ENCODE peak calls at places on chromosomes 7 and 10, in four cellular contexts. Y, G, V and X are unnamed samples.

GRCh38 chr10:133230387-133231195 is 574 bp downstream of the UTF1 start:
- DNase-seq in Y (no peak), G (no peak), V (peak), X (no peak)

GRCh38 chr7:100584677-100585510 is 1.0 kb downstream of the LRCH4 start:
- DNase-seq in Y (no peak), G (no peak), V (peak), X (no peak)

GRCh38 chr10:1229574-1229973 is 173.4 kb downstream of the WDR37 start:
- DNase-seq in Y (no peak), G (no peak), V (no peak), X (no peak)

GRCh38 chr7:132298782-132299181 is 277.5 kb downstream of the PLXNA4 start:
- DNase-seq in Y (no peak), G (no peak), V (no peak), X (no peak)

GRCh38 chr7:20514364-20514763 is 101.1 kb upstream of the ABCB5 start:
- DNase-seq in Y (no peak), G (no peak), V (no peak), X (no peak)

GRCh38 chr10:49178489-49179471 is 9.4 kb downstream of the TMEM273 start:
- DNase-seq in Y (no peak), G (no peak), V (no peak), X (no peak)

GRCh38 chr7:37920619-37921339 is at the start of gene EPDR1:
- DNase-seq in Y (peak), G (peak), V (no peak), X (no peak)

GRCh38 chr10:93248583-93249227 is 175.0 kb downstream of the CYP26A1 start:
- DNase-seq in Y (no peak), G (no peak), V (no peak), X (no peak)

GRCh38 chr7:140391634-140392033 is 6.7 kb downstream of the SLC37A3 start:
- DNase-seq in Y (no peak), G (no peak), V (no peak), X (no peak)

GRCh38 chr10:75598998-75599397 is 167.6 kb downstream of the LRMDA start:
- DNase-seq in Y (no peak), G (no peak), V (no peak), X (no peak)
- TF ChIP-seq POLR2A in Y (no peak), G (no peak), V (no peak), X (no peak)

GRCh38 chr10:97923476-97923875 is 73.8 kb downstream of the GOLGA7B start:
- DNase-seq in Y (no peak), G (no peak), V (no peak), X (no peak)

GRCh38 chr10:97925308-97925938 is 75.8 kb downstream of the GOLGA7B start:
- DNase-seq in Y (no peak), G (no peak), V (no peak), X (no peak)

GRCh38 chr10:97928897-97929296 is 79.3 kb downstream of the GOLGA7B start:
- DNase-seq in Y (no peak), G (no peak), V (no peak), X (no peak)

GRCh38 chr10:97924678-97925077 is 75.0 kb downstream of the GOLGA7B start:
- DNase-seq in Y (no peak), G (no peak), V (no peak), X (no peak)

GRCh38 chr10:97926055-97926454 is 76.4 kb downstream of the GOLGA7B start:
- DNase-seq in Y (no peak), G (no peak), V (no peak), X (no peak)
- TF ChIP-seq POLR2A in Y (no peak), G (no peak), V (no peak), X (no peak)

GRCh38 chr10:124647421-124648130 is 96.6 kb downstream of the FAM53B start:
- DNase-seq in Y (peak), G (peak), V (peak), X (peak)
- TF ChIP-seq POLR2A in Y (no peak), G (no peak), V (no peak), X (peak)

DNA sequence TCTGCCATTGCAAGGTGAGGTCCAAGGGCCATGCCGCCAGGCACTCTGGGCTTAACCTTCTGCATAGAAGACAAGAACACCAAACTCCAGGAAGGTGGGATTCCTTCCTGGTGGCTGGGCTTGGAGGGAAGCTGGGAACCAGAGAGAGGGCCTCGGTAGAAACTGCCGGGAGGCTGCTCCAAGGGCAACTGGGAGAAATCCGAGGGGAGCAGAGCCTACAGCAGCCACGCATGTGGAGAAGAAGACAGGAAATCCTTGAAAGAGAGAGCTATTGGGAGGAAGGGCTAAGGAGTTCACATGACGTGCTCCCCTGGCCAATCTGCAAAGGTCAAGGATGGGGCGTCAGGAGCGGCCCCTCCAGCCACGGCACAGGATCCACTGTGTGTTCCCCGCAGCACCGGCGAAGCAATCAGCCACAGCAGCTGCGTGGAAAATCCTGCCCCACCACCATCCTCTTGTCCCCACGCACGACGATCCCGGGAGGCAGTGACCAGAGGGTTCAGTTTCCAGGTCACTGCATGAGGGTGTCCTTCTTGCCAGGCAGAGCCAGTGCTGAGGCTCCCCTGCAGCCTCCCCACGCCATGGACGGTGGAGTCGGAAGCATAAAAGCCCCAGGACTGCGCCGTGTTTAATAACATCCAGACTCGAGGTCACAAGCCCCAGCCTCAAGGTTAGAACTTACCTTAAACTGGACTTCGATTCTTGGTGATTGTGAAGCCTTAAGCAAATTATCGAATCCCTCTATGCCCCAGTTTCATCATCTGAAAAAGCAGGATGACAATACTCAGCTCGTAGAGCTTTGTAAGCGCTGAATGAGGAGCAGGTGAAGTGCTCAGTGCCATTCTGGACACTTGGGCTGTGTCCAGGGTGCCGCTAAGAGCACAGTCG is 8.6 kb upstream of the PPP2R2D start:
- DNase-seq in Y (no peak), G (no peak), V (no peak), X (no peak)
- TF ChIP-seq POLR2A in Y (no peak), G (no peak), V (no peak), X (no peak)

GRCh38 chr10:72235544-72236279 is 19.6 kb upstream of the ASCC1 start:
- DNase-seq in Y (peak), G (no peak), V (no peak), X (no peak)

GRCh38 chr10:72239409-72239808 is 23.3 kb upstream of the ASCC1 start:
- DNase-seq in Y (no peak), G (no peak), V (no peak), X (no peak)

GRCh38 chr10:72241853-72242252 is 25.8 kb upstream of the ASCC1 start:
- DNase-seq in Y (no peak), G (no peak), V (no peak), X (no peak)

GRCh38 chr10:72240371-72240770 is 24.3 kb upstream of the ASCC1 start:
- DNase-seq in Y (no peak), G (no peak), V (no peak), X (no peak)

DNA sequence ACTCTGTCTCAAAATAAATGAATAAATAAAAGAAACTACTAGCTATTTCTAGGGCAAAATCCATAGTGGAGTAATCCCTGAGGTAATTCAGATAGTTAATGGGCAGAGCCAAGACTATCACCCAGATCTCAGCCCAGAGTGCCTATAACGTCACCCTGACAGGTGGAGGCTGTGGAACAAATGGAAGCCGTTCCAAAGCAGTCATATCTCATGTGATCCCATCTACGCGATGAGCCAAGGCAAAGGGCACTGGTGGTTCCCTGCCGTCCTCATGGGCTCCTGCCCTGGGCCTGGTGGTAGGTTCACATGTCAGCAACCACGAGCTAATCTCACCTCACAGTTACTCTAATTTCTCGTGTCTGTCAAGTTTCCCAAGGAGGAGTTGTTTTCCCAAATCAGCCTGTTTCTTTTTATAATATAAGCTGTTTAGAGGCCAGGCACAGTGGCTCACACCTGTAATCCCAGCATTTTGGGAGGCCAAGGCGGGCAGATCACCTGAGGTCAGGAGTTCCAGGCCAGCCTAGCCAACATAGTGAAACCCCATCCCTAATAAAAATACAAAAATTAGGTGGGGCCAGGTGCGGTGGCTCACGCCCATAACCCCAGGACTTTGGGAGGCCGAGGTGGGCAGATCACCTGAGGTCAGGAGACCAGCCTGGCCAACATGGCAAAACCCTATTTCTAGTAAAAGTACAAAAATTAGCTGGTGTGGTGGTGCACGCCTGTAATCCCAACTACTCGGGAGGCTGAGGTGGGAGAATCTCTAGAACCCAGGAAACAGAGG is 22.5 kb upstream of the ASCC1 start:
- DNase-seq in Y (peak), G (no peak), V (no peak), X (no peak)
- TF ChIP-seq POLR2A in Y (peak), G (no peak), V (no peak), X (no peak)

GRCh38 chr10:97399843-97400545 is 1.1 kb downstream of the RRP12 start:
- DNase-seq in Y (peak), G (peak), V (no peak), X (no peak)
- TF ChIP-seq POLR2A in Y (peak), G (no peak), V (no peak), X (no peak)

GRCh38 chr7:28687631-28688030 is 270.5 kb downstream of the TRIL start:
- DNase-seq in Y (no peak), G (no peak), V (no peak), X (no peak)

GRCh38 chr7:28685291-28685659 is 272.9 kb downstream of the TRIL start:
- DNase-seq in Y (peak), G (no peak), V (no peak), X (no peak)

GRCh38 chr7:28685660-28686417 is 272.3 kb downstream of the TRIL start:
- DNase-seq in Y (peak), G (peak), V (peak), X (no peak)

GRCh38 chr7:28684729-28685211 is 272.5 kb downstream of the CREB5 start:
- DNase-seq in Y (no peak), G (no peak), V (no peak), X (no peak)

DNA sequence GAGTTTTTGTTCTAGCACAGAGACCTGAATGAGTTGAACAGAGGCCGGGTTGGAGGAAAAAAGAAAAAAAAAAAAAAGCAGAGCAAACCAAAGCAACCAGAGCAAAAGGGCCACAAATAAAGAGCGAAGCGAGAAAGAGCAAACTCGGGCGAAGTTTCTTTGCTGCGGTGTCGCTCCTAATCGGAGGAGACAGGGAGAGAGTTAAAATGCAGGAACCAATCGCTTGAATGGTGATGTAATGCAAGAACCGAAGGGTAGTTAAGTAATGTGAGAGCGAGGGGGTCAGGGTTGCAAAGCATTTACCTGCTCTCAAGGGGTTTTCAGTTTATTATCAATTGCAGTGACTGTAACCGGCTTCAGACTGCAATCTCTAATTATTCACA is 271.7 kb downstream of the TRIL start:
- DNase-seq in Y (no peak), G (no peak), V (no peak), X (no peak)
- TF ChIP-seq POLR2A in Y (no peak), G (no peak), V (no peak), X (no peak)

GRCh38 chr10:123150986-123151738 is 3.0 kb upstream of the BUB3 start:
- DNase-seq in Y (no peak), G (no peak), V (no peak), X (no peak)
- TF ChIP-seq POLR2A in Y (no peak), G (no peak), V (no peak), X (no peak)